ENCODE peak calls at places on chromosomes 7 and 10, in six cellular contexts. E, A, O, V, C and Q are unnamed samples.

GRCh38 chr10:128077155-128077875 is 48.9 kb downstream of the MKI67 start:
- DNase-seq in V (no peak), C (no peak), E (no peak), O (no peak), A (no peak), Q (no peak)

GRCh38 chr7:84847038-84847437 is 339.8 kb downstream of the SEMA3D start:
- DNase-seq in O (no peak), E (no peak), A (no peak), C (no peak), V (no peak), Q (no peak)

GRCh38 chr7:118420888-118421287 is 196.4 kb downstream of the ANKRD7 start:
- DNase-seq in E (no peak), A (no peak), V (no peak), O (no peak), C (no peak), Q (no peak)

GRCh38 chr7:149286811-149287400 is 24.9 kb downstream of the ZNF783 start:
- DNase-seq in V (no peak), A (no peak), C (no peak), O (no peak), E (no peak), Q (no peak)

GRCh38 chr10:83371696-83372490 is 767.4 kb upstream of the GHITM start:
- DNase-seq in C (no peak), O (no peak), V (no peak), E (no peak), A (no peak), Q (no peak)

GRCh38 chr10:128011059-128011979 is 104.4 kb downstream of the PTPRE start:
- DNase-seq in E (peak; percentile 70), V (peak; percentile 78), C (peak; percentile 86), O (peak; percentile 78), A (peak; percentile 86), Q (peak; percentile 90)

GRCh38 chr7:23347682-23348180 is 48.6 kb downstream of the MALSU1 start:
- DNase-seq in O (no peak), C (no peak), A (no peak), E (peak; percentile 75), V (no peak), Q (no peak)

GRCh38 chr10:125060038-125060437 is 100.3 kb downstream of the CTBP2 start:
- DNase-seq in E (peak; percentile 37), A (no peak), O (no peak), V (no peak), C (no peak), Q (no peak)

GRCh38 chr10:73871915-73872710 is 2.2 kb downstream of the CAMK2G start:
- DNase-seq in E (no peak), C (no peak), A (peak; percentile 79), O (no peak), V (peak; percentile 84), Q (no peak)

GRCh38 chr10:113303747-113304146 is 249.1 kb upstream of the HABP2 start:
- DNase-seq in O (no peak), A (no peak), V (no peak), E (peak; percentile 52), C (no peak), Q (no peak)

DNA sequence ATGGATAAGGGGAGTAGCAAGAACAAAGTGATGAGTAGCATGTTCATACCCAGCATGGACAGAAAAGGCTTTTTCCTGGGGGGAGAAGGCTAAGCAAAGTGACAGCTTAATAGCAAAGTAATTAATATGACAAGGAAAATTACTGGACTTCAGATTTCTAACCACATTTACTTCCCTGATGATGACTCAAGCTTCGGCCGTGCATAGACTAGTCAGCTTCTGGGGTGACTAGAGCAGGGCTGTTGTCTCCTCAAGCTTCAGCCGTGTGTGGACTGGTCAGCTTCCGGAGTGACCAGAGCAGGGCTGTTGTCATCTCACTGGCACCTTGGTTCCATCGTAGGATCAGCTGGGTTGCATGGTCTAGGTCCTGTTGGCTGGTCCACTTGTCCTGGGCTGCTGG is 2.1 kb upstream of the ZNF117 start:
- DNase-seq in C (no peak), E (no peak), A (no peak), O (no peak), V (no peak), Q (no peak)
- H3K9me3 ChIP-seq in C (peaks cover 94% of the 10 kb centered on the region), E (no peaks in the 10 kb centered on the region), A (peaks cover 39% of the 10 kb centered on the region), O (peaks cover 39% of the 10 kb centered on the region), V (no peaks in the 10 kb centered on the region), Q (no peaks in the 10 kb centered on the region)

GRCh38 chr7:64431838-64432237 is 118.1 kb downstream of the ZNF736 start:
- DNase-seq in E (no peak), C (no peak), V (no peak), O (no peak), A (no peak), Q (no peak)

GRCh38 chr7:64433590-64433989 is 119.8 kb downstream of the ZNF736 start:
- DNase-seq in A (no peak), C (no peak), E (no peak), O (no peak), V (no peak), Q (no peak)

GRCh38 chr7:64429232-64429631 is 115.5 kb downstream of the ZNF736 start:
- DNase-seq in O (no peak), E (no peak), A (no peak), C (no peak), V (no peak), Q (no peak)
- H3K9me3 ChIP-seq in O (peaks cover 4% of the 10 kb centered on the region), E (no peaks in the 10 kb centered on the region), A (no peaks in the 10 kb centered on the region), C (peaks cover 12% of the 10 kb centered on the region), V (no peaks in the 10 kb centered on the region), Q (no peaks in the 10 kb centered on the region)

GRCh38 chr7:63071396-63071795 is 927.3 kb upstream of the ZNF722 start:
- DNase-seq in C (no peak), E (no peak), V (no peak), O (no peak), A (no peak), Q (no peak)

GRCh38 chr7:63071920-63072319 is 926.7 kb upstream of the ZNF722 start:
- DNase-seq in V (no peak), A (no peak), C (no peak), O (no peak), E (no peak), Q (no peak)

GRCh38 chr7:63073286-63073685 is 925.4 kb upstream of the ZNF722 start:
- DNase-seq in E (no peak), C (no peak), O (no peak), V (no peak), A (no peak), Q (no peak)

GRCh38 chr7:63073736-63074135 is 924.9 kb upstream of the ZNF722 start:
- DNase-seq in V (no peak), O (no peak), A (no peak), C (no peak), E (no peak), Q (no peak)

GRCh38 chr7:63072806-63073205 is 925.8 kb upstream of the ZNF722 start:
- DNase-seq in E (no peak), C (no peak), O (no peak), A (no peak), V (no peak), Q (no peak)
- H3K9me3 ChIP-seq in E (no peaks in the 10 kb centered on the region), C (peaks cover 34% of the 10 kb centered on the region), O (no peaks in the 10 kb centered on the region), A (peaks cover 3% of the 10 kb centered on the region), V (no peaks in the 10 kb centered on the region), Q (peaks cover 4% of the 10 kb centered on the region)

DNA sequence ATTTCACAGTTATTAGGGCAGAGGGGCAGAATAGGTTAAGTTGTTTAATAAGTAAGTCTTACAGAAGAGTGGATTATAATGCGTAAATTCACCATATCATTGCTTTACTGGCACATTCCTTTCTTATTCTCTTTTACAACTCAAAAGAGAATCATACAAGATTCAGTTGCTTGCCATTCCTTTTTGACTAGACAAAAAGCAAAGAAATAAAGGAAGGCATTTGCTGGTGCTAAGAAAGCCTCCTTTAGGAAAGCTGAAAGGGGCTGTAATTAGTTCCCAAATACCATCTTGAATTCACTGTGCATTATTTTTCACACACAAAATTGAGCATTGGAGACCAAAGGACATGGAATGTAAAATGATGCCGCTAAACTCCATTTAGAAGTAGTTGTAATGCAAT is 499.3 kb downstream of the NXPH1 start:
- DNase-seq in V (no peak), O (no peak), E (no peak), A (no peak), C (no peak), Q (no peak)
- H3K9me3 ChIP-seq in V (no peaks in the 10 kb centered on the region), O (no peaks in the 10 kb centered on the region), E (no peaks in the 10 kb centered on the region), A (no peaks in the 10 kb centered on the region), C (no peaks in the 10 kb centered on the region), Q (no peaks in the 10 kb centered on the region)

DNA sequence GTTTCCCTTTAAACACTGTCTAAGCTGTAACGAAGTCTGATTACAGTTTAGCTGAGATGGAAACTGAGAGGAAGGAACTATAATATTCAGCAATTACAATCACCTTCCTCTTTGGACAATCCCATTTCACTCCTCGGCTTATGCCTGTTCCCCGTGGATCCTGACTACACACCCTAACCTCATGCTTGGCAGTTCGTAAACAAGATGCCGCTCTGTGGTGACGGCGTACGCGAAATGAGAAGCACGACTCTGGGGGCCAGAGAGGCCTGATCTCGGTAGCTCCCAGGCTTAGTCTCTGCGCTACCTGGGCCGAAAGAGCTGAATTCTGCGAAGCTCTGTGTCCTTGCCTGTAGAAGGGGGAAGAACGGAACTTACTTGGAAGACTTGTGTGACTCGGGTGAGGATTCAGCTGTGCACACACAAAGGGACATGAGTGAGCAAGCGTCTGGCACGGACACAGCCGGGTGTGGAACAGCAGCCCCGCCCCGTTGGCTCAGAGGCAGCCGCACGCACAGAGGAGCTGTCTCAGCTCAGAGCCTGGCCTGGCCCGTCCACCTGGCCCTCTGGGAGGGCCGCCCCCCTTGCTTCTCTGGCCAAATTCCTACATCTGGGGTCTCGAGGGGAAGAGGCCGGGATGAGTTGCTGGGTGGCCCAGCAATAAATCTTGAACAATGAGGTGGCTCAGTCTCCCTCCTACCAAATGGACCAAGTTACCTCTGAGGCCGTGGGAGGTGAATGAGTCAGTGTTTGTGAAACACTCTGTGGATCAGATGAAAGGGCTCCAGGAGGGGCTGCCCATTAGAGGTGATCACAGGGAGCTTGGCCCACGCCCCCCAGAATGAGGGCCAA is 83.9 kb downstream of the PDGFA start:
- DNase-seq in A (peak; percentile 81), V (no peak), O (no peak), E (no peak), C (no peak), Q (no peak)
- H3K9me3 ChIP-seq in A (no peaks in the 10 kb centered on the region), V (peaks cover 2% of the 10 kb centered on the region), O (no peaks in the 10 kb centered on the region), E (no peaks in the 10 kb centered on the region), C (no peaks in the 10 kb centered on the region), Q (no peaks in the 10 kb centered on the region)

GRCh38 chr7:158439035-158439434 is 148.6 kb downstream of the PTPRN2 start:
- DNase-seq in C (no peak), E (no peak), O (no peak), A (no peak), V (no peak), Q (no peak)
- H3K9me3 ChIP-seq in C (no peaks in the 10 kb centered on the region), E (no peaks in the 10 kb centered on the region), O (no peaks in the 10 kb centered on the region), A (no peaks in the 10 kb centered on the region), V (no peaks in the 10 kb centered on the region), Q (no peaks in the 10 kb centered on the region)

GRCh38 chr7:34109936-34110626 is 204.7 kb downstream of the BMPER start:
- DNase-seq in E (peak; percentile 21), O (no peak), V (no peak), A (no peak), C (no peak), Q (no peak)

GRCh38 chr7:34108150-34108549 is 202.8 kb downstream of the BMPER start:
- DNase-seq in C (no peak), A (no peak), E (peak; percentile 88), O (no peak), V (no peak), Q (peak; percentile 31)

GRCh38 chr7:34104120-34104519 is 198.8 kb downstream of the BMPER start:
- DNase-seq in A (no peak), V (no peak), O (no peak), C (no peak), E (no peak), Q (no peak)

GRCh38 chr7:34104992-34105391 is 199.7 kb downstream of the BMPER start:
- DNase-seq in C (no peak), A (no peak), E (peak; percentile 27), V (no peak), O (no peak), Q (no peak)

GRCh38 chr7:34107306-34107705 is 202.0 kb downstream of the BMPER start:
- DNase-seq in O (no peak), C (no peak), E (peak; percentile 86), A (no peak), V (no peak), Q (peak; percentile 62)
- H3K9me3 ChIP-seq in O (no peaks in the 10 kb centered on the region), C (no peaks in the 10 kb centered on the region), E (no peaks in the 10 kb centered on the region), A (no peaks in the 10 kb centered on the region), V (no peaks in the 10 kb centered on the region), Q (no peaks in the 10 kb centered on the region)